ENCODE peak calls at places on chromosomes 3 and 15, in five cellular contexts. T, U, D, S and V are unnamed samples.

GRCh38 chr3:49717539-49718418 is 1.7 kb downstream of the AMIGO3 start:
- DNase-seq in T (no peak), S (no peak), D (no peak), U (no peak), V (no peak)

GRCh38 chr3:23035927-23036640 is 167.0 kb upstream of the UBE2E2 start:
- DNase-seq in U (no peak), S (no peak), T (peak), D (no peak), V (no peak)

GRCh38 chr3:138914870-138915502 is 32.0 kb downstream of the FOXL2 start:
- DNase-seq in T (no peak), S (no peak), U (peak), D (no peak), V (no peak)

GRCh38 chr15:59313703-59314332 is 58.9 kb downstream of the MYO1E start:
- DNase-seq in T (peak), U (no peak), D (no peak), S (peak), V (peak)

GRCh38 chr15:28026764-28027713 is 72.1 kb downstream of the OCA2 start:
- DNase-seq in S (no peak), D (no peak), T (no peak), U (no peak), V (no peak)

GRCh38 chr3:157142315-157142714 is 17.6 kb downstream of the CCNL1 start:
- DNase-seq in S (no peak), D (no peak), U (no peak), T (peak), V (peak)

GRCh38 chr3:105598047-105598796 is 231.5 kb downstream of the ALCAM start:
- DNase-seq in U (peak), S (no peak), T (no peak), D (no peak), V (no peak)

GRCh38 chr3:141877911-141878310 is 1.5 kb downstream of the ATP1B3 start:
- DNase-seq in U (no peak), T (no peak), S (no peak), D (peak), V (no peak)

GRCh38 chr15:60389261-60390077 is 8.3 kb downstream of the ANXA2 start:
- DNase-seq in S (no peak), T (no peak), U (no peak), D (no peak), V (no peak)

GRCh38 chr3:140753865-140754754 is 76.2 kb downstream of the TRIM42 start:
- DNase-seq in T (peak), U (no peak), S (no peak), D (no peak), V (peak)

GRCh38 chr3:40505599-40506462 is at the start of gene ZNF620:
- DNase-seq in S (peak), D (peak), U (peak), T (peak), V (peak)

GRCh38 chr15:33197636-33198035 is 3.1 kb upstream of the FMN1 start:
- DNase-seq in U (no peak), D (no peak), T (no peak), S (no peak), V (no peak)

GRCh38 chr3:11641683-11642407 is 1.9 kb downstream of the VGLL4 start:
- DNase-seq in S (no peak), D (no peak), T (no peak), U (no peak), V (no peak)

GRCh38 chr15:66877558-66878285 is 175.7 kb downstream of the SMAD6 start:
- DNase-seq in U (no peak), S (no peak), D (no peak), T (no peak), V (no peak)

GRCh38 chr3:2547049-2547448 is 448.4 kb downstream of the CNTN4 start:
- DNase-seq in T (no peak), U (no peak), D (no peak), S (no peak), V (no peak)

GRCh38 chr3:11819146-11819545 is 27.5 kb downstream of the TAMM41 start:
- DNase-seq in D (no peak), S (no peak), T (no peak), U (no peak), V (no peak)

GRCh38 chr15:83435782-83436181 is 11.4 kb upstream of the SH3GL3 start:
- DNase-seq in U (no peak), D (no peak), T (no peak), S (no peak), V (no peak)